ENCODE peak calls at places on chromosomes 5 and 9, in four cellular contexts. J is HepG2, V is HCT116, M is Panc1. B is an unnamed sample.

GRCh38 chr5:16345454-16345853 is 120.1 kb downstream of the ZNF622 start:
- DNase-seq in J (no peak), V (no peak), M (no peak), B (peak; percentile 57)

GRCh38 chr5:160774646-160775313 is 77.2 kb downstream of the ATP10B start:
- DNase-seq in J (no peak), V (no peak), M (no peak), B (no peak)

GRCh38 chr5:9054821-9055589 is 490.9 kb downstream of the SEMA5A start:
- DNase-seq in J (no peak), V (no peak), M (no peak), B (no peak)

GRCh38 chr9:93161801-93162635 is 21.9 kb upstream of the WNK2 start:
- DNase-seq in J (no peak), V (no peak), M (no peak), B (no peak)

GRCh38 chr9:33813712-33814641 is 3.0 kb upstream of the UBE2R2 start:
- DNase-seq in J (peak; percentile 50), V (peak; percentile 73), M (peak; percentile 80), B (peak; percentile 25)

GRCh38 chr9:133712221-133713100 is 25.7 kb downstream of the SARDH start:
- DNase-seq in J (no peak), V (no peak), M (no peak), B (no peak)

GRCh38 chr9:134733480-134734232 is 92.1 kb downstream of the COL5A1 start:
- DNase-seq in J (no peak), V (no peak), M (no peak), B (no peak)

GRCh38 chr9:3732077-3733038 is 206.6 kb upstream of the RFX3 start:
- DNase-seq in J (peak; percentile 70), V (peak; percentile 73), M (peak; percentile 56), B (peak; percentile 50)

GRCh38 chr9:18543406-18543965 is 69.5 kb downstream of the ADAMTSL1 start:
- DNase-seq in J (no peak), V (no peak), M (no peak), B (no peak)

GRCh38 chr9:129586647-129587046 is 34.3 kb downstream of the C9orf50 start:
- DNase-seq in J (no peak), V (no peak), M (no peak), B (peak; percentile 53)

GRCh38 chr9:72322259-72322658 is 42.7 kb downstream of the ZFAND5 start:
- DNase-seq in J (no peak), V (no peak), M (no peak), B (no peak)

GRCh38 chr9:130313103-130313858 is 47.7 kb downstream of the HMCN2 start:
- DNase-seq in J (no peak), V (no peak), M (no peak), B (no peak)

GRCh38 chr5:167982-168660 is 23.2 kb upstream of the LRRC14B start:
- DNase-seq in J (no peak), V (no peak), M (no peak), B (no peak)

GRCh38 chr5:141369994-141370848 is at the start of gene PCDHGB3:
- DNase-seq in J (no peak), V (no peak), M (no peak), B (peak; percentile 21)

GRCh38 chr9:137459147-137459600 is at the start of gene NSMF:
- DNase-seq in J (peak; percentile 77), V (peak; percentile 74), M (no peak), B (peak; percentile 99)

GRCh38 chr9:137459601-137460362 is 648 bp upstream of the NSMF start:
- DNase-seq in J (no peak), V (no peak), M (no peak), B (no peak)

GRCh38 chr9:137457406-137458193 is 1.5 kb downstream of the NSMF start:
- DNase-seq in J (no peak), V (no peak), M (no peak), B (no peak)

GRCh38 chr9:137456864-137457405 is 2.2 kb downstream of the NSMF start:
- DNase-seq in J (no peak), V (no peak), M (no peak), B (no peak)

DNA sequence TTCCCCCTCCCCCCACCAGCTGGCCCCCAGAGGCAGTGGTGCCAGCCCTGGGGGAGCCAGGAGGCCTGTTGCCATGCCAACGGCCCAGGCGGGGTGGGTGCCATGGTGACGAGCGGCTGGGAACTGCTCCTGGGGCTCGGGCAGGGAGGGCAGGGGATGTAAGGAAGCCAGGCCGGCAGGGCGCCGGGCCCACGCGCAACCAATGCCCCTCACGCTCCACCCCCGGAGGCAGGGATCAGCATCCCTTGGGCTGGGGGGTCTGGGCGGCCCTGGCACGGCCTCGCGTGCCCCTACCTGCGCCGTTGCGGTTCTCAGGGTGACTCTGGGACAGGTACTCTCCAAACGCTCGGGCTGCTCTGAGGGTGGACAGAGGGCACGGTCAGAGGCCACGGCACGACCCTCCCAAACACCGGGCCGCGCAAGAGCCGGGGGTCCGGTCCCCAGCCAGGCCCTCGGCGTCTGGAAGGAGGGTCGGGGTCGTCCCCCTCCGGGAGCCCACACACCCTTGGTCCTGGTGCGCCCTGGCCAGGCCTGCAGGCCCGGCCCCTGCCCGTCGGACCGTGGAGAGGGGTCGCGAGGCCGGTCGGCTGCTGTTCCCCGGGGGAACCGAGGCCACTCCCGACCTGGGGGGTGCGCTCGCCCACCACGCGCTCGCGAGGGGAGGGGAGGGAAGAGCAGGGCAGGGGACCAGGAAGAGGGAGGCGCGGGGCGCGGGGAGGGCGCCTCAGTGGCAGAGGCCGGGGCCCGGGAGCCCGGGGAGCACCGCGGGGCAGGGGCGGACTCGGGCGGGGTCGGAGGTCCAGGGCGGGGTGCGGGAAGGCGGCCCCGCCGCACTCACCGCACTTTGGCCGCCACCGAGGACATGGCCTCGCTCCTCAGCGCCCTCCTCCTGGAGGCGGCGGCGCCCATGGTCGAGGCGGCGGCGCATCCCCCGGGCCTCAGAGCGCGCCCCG is 664 bp downstream of the NSMF start:
- DNase-seq in J (no peak), V (no peak), M (no peak), B (no peak)
- TF ChIP-seq TCF7L2 in J (no peak), V (no peak), M (no peak), B (no peak)

DNA sequence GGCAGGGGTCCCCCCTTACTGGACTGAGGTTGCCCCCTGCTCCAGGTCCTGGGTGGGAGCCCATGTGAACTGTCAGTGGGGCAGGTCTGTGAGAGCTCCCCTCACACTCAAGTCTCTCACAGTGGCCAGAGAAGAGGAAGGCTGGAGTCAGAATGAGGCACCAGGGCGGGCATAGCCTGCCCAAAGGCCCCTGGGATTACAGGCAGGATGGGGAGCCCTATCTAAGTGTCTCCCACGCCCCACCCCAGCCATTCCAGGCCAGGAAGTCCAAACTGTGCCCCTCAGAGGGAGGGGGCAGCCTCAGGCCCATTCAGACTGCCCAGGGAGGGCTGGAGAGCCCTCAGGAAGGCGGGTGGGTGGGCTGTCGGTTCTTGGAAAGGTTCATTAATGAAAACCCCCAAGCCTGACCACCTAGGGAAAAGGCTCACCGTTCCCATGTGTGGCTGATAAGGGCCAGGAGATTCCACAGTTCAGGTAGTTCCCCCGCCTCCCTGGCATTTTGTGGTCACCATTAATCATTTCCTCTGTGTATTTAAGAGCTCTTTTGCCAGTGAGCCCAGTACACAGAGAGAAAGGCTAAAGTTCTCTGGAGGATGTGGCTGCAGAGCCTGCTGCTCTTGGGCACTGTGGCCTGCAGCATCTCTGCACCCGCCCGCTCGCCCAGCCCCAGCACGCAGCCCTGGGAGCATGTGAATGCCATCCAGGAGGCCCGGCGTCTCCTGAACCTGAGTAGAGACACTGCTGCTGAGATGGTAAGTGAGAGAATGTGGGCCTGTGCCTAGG is at the start of gene CSF2:
- DNase-seq in J (peak; percentile 45), V (no peak), M (no peak), B (no peak)
- TF ChIP-seq TCF7L2 in J (no peak), V (no peak), M (no peak), B (no peak)

DNA sequence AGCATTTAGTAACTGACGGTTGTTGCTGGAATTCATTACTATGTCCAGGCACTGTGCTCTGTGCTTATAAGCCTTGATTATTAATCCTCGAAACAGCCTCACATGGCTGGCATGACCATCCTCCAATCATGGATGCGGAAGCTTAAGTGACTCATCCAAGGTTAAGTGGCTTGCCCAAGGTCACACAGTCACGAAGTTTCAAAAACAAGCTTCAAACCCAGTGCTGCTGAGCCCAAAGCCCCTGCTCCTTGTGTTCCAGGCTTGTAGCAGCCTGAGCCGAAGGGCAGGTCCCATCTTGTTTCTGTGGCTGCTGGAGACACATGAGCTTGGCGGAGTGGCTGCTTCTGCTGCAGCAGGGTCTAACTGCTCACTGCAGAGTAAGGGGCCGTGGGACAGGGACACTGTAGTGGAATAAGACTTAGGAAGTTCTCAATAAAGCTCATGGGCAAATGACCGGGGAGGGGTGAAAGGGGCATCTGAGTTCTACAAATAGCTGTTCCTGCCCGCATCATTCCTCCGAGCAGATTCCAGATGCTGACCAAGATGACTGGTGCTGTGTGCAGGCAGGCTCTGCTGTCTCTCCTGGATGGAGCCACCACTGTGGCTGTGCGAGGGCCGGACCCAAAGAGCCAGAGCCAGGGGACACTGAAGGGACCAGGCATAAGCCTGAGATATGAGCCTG is 32.4 kb downstream of the WHRN start:
- DNase-seq in J (no peak), V (no peak), M (no peak), B (no peak)
- TF ChIP-seq TCF7L2 in J (no peak), V (no peak), M (no peak), B (no peak)

DNA sequence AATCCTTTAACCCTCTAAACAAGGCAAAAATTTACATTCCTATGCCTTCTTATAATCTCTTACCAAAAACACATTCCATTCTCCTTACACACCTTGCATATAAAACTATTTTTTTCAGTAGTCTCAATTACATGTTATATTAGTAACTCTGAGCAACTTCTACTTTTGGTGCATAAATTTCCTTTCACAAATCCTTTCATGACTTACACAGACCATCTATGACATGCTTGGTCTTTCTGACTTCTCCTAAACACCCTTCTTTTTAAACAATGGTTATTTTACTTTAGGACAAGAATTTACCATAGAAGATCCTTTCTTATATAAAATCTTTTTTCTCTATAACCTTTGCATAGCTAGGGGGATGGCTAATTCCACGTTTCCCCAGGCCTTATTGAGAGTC is 208.0 kb upstream of the ARRDC3 start:
- DNase-seq in J (no peak), V (peak; percentile 33), M (no peak), B (no peak)
- TF ChIP-seq TCF7L2 in J (no peak), V (no peak), M (no peak), B (no peak)

GRCh38 chr5:150638053-150638444 is 2.4 kb upstream of the SYNPO start:
- DNase-seq in J (no peak), V (no peak), M (no peak), B (no peak)

GRCh38 chr5:150637245-150638052 is 3.0 kb upstream of the SYNPO start:
- DNase-seq in J (peak; percentile 75), V (no peak), M (no peak), B (no peak)

GRCh38 chr5:150639317-150639738 is 1.1 kb upstream of the SYNPO start:
- DNase-seq in J (no peak), V (no peak), M (no peak), B (no peak)

GRCh38 chr5:150638488-150639316 is 1.8 kb upstream of the SYNPO start:
- DNase-seq in J (no peak), V (no peak), M (no peak), B (no peak)

DNA sequence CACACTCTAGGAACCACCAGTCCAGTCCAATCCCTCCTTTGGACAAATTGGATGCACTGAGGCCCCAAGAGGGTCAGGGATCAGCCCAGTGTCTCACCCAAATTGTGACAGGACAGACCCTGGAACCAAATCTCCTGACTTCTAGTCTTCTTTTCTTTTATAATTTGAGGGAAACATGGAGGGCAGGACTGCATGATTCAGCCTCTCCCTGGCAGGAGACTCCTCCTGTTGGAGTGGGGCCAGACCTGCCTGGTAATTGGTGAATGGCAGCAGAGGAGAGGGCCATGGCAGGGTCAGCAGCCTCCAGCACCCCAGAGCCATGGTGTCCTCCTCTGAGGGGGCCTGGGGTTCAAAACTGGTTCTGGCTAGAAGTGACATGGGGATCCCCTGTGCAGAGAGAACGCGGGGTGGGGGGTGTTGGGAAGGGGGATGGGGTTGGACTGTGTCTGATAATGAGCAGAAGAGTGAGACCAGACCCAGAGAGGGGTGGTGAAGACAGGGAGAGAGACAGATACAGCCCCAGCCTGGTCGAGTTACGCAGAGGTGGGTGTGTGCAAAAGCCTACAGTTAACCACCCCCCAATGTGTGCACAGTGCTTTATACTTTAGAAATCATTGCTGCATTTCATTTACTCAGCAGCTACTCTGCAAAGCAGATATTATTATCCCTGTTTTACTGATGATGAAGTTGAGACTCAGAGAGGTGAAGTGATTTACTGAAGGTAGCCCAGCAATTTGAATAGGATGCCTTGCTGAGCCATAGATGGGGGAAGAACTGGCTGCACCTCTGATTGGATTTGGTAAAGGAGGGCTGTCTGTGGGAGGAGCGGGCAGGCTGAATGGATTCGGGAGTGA is 3.8 kb upstream of the SYNPO start:
- DNase-seq in J (no peak), V (no peak), M (no peak), B (no peak)
- TF ChIP-seq TCF7L2 in J (no peak), V (no peak), M (no peak), B (no peak)

B was measured in K562.